ENCODE peak calls at places on chromosomes 5 and 9, in five cellular contexts. J is right lobe of liver, D is WERI-Rb-1, I is adrenal gland, R is DND-41. Z is an unnamed sample. For H3K27me3 and H3K9me3, the result is how much of the 10 kb centered on the place peaks cover.

GRCh38 chr5:127934791-127935256 is 148.7 kb upstream of the SLC12A2 start:
- DNase-seq in I (peak), J (no peak), D (peak), R (no peak), Z (peak)

GRCh38 chr5:154320690-154321089 is 125.1 kb upstream of the SAP30L start:
- DNase-seq in D (no peak), R (no peak), J (no peak), I (peak), Z (no peak)

GRCh38 chr5:159178978-159179377 is 30.4 kb downstream of the RNF145 start:
- DNase-seq in R (no peak), D (no peak), J (no peak), I (peak), Z (peak)

GRCh38 chr9:121757286-121757595 is 105.8 kb downstream of the DAB2IP start:
- DNase-seq in D (no peak), J (no peak), R (no peak), I (no peak), Z (no peak)

GRCh38 chr5:107853031-107853430 is 182.3 kb upstream of the EFNA5 start:
- DNase-seq in I (no peak), D (no peak), R (no peak), J (no peak), Z (no peak)

GRCh38 chr5:72325566-72326297 is 5.6 kb downstream of the PTCD2 start:
- DNase-seq in I (no peak), J (no peak), D (no peak), R (no peak), Z (no peak)

GRCh38 chr9:33025572-33026347 is 687 bp downstream of the DNAJA1 start:
- DNase-seq in J (peak), D (peak), R (peak), I (peak), Z (peak)

GRCh38 chr5:33867236-33867635 is 24.6 kb downstream of the ADAMTS12 start:
- DNase-seq in I (no peak), D (no peak), J (no peak), R (no peak), Z (no peak)

GRCh38 chr9:38671372-38671731 is 48.6 kb downstream of the FAM240B start:
- DNase-seq in J (no peak), D (no peak), I (no peak), R (no peak), Z (no peak)

GRCh38 chr5:171623107-171623506 is 162.5 kb upstream of the SMIM23 start:
- DNase-seq in D (no peak), I (no peak), R (no peak), J (no peak), Z (no peak)

GRCh38 chr5:171619744-171620143 is 165.9 kb upstream of the SMIM23 start:
- DNase-seq in I (no peak), J (no peak), R (no peak), D (no peak), Z (no peak)

GRCh38 chr5:171623551-171624097 is 162.0 kb upstream of the SMIM23 start:
- DNase-seq in R (no peak), D (peak), I (no peak), J (no peak), Z (no peak)

GRCh38 chr5:171624396-171624795 is 161.2 kb upstream of the SMIM23 start:
- DNase-seq in D (no peak), R (no peak), J (no peak), I (no peak), Z (no peak)

GRCh38 chr5:171622010-171622409 is 163.6 kb upstream of the SMIM23 start:
- DNase-seq in D (no peak), R (no peak), J (no peak), I (no peak), Z (no peak)
- H3K27ac ChIP-seq in D (no peak), R (no peak), J (no peak), I (no peak), Z (no peak)

GRCh38 chr5:171827162-171827561 is 41.5 kb downstream of the SMIM23 start:
- DNase-seq in J (no peak), R (no peak), D (no peak), I (no peak), Z (no peak)
- H3K27me3 ChIP-seq in J (under half), R (under half), D (under half), I (under half), Z (under half)

GRCh38 chr5:132873930-132874271 is 433 bp downstream of the LEAP2 start:
- DNase-seq in D (no peak), J (no peak), R (no peak), I (no peak), Z (no peak)

GRCh38 chr5:132877466-132877865 is 4.0 kb downstream of the LEAP2 start:
- DNase-seq in R (no peak), I (no peak), J (no peak), D (no peak), Z (no peak)

GRCh38 chr5:132876020-132876759 is 2.7 kb downstream of the LEAP2 start:
- DNase-seq in R (no peak), D (no peak), I (no peak), J (no peak), Z (no peak)

GRCh38 chr5:132873119-132873929 is at the start of gene LEAP2:
- DNase-seq in I (no peak), J (peak), D (no peak), R (no peak), Z (peak)

DNA sequence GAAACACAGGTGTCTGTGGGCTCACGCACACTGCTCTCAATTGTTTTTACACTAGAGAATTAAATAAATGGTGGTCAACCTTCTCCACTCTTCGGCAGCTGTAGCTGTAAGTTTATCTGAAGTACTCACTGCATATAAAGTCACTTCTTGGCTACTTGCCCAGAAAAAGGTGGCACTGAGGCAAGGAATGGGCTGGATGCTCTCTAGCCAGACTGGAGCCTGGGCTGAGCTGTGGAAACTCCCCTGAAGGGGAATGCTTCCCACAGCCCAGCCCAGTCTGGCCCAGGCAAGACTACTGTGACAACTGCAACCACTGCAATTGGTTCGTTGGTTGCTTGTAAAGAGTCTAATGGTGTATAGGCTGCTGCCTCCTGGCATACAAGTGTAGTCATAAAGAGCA is 4.5 kb downstream of the LEAP2 start:
- DNase-seq in D (no peak), I (no peak), R (no peak), J (peak), Z (peak)
- H3K9me3 ChIP-seq in D (under half), I (under half), R (under half), J (under half), Z (under half)

GRCh38 chr5:19771174-19771835 is 216.7 kb downstream of the CDH18 start:
- DNase-seq in D (no peak), J (no peak), R (no peak), I (no peak), Z (no peak)
- H3K27ac ChIP-seq in D (no peak), J (no peak), R (no peak), I (no peak), Z (no peak)

DNA sequence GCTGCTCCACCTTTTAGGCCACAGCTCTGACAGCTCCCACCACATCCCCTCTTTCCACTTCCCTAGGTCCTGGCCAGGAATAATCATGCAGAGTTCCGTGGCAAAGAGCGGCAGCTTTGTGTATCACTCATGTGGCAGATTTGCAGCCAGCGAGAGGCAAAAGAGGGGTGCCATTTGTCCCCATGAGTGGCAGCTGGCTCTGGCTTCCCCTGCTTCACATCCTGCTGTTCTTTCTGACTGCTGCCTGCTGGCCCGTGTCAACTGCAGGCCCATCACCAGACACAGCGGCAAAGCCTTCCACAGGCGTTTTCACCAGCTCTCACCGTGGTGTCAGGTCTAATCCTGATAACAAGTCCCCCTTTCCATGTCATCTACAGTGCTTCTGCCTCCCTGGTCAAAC is 430.6 kb upstream of the DAP start:
- DNase-seq in D (no peak), R (no peak), J (no peak), I (no peak), Z (no peak)
- H3K27me3 ChIP-seq in D (under half), R (under half), J (under half), I (under half), Z (under half)

GRCh38 chr5:179387151-179388110 is 42.2 kb upstream of the ADAMTS2 start:
- DNase-seq in R (no peak), D (no peak), I (no peak), J (no peak), Z (no peak)

DNA sequence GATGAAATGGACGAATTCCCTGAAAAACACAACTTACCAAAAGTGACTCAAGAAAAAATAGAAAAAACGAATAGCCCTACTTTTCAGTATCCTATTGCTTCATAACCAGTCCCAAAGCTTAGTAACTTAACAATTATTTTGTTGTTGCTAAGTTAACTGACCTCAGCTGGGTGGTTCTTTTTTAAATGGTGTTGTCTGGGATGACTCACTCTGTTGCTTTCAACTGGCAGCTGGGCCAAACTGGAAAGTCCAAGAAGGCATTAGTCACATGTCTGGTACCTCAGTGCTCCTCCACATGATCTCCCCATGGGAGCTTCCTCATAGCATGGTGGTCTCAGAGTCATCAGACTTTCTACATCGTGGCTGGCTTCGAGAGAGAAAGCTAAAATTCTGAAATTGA is 47.8 kb upstream of the ADAMTS2 start:
- DNase-seq in I (no peak), J (no peak), R (no peak), D (no peak), Z (no peak)
- H3K9me3 ChIP-seq in I (under half), J (under half), R (under half), D (under half), Z (under half)

DNA sequence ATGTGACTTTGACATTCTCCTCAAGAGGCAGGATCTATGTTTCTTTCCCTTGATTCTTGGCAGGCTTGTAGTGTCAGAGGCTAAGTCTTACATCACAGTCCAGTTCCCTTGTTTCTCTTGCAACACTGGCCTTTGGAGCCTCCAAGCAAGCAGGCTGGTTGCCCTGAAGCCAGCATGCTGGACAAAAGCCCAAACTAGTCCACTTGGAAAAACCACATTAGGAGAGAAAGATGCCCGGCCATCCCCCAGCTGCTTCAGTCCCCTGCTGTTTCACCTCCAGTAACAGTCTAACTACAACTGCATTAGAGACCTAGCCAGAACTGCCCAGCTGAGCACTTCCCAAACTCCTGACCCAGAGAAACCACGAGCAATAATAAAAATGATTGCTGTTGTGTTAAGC is 87.6 kb downstream of the ADAMTS6 start:
- DNase-seq in I (peak), R (no peak), J (peak), D (no peak), Z (no peak)
- H3K27ac ChIP-seq in I (no peak), R (no peak), J (no peak), D (no peak), Z (no peak)

GRCh38 chr9:124485201-124485600 is 22.0 kb downstream of the NR5A1 start:
- DNase-seq in D (peak), J (no peak), I (no peak), R (no peak), Z (no peak)
- H3K27me3 ChIP-seq in D (under half), J (under half), I (under half), R (under half), Z (under half)

Z was measured in small intestine.